ENCODE peak calls at places on chromosomes 2 and 18, in ten cellular contexts. V is cardiac muscle cell; E is effector memory CD4-positive, alpha-beta T cell; J is CD4-positive, CD25-positive, alpha-beta regulatory T cell; U is adrenal gland; H is breast epithelium; O is CD8-positive, alpha-beta T cell; W is Peyer's patch; S is CD8-positive, alpha-beta memory T cell; Q is OCI-LY7. M is an unnamed sample. For H3K9me3 and H3K36me3, the result is how much of the 10 kb centered on the place peaks cover.

GRCh38 chr18:9690418-9691178 is 17.5 kb upstream of the RAB31 start:
- DNase-seq in E (no peak), V (no peak), H (no peak), Q (no peak), J (no peak), S (no peak), U (no peak), O (no peak), W (no peak), M (no peak)

GRCh38 chr18:8107426-8107825 is 501.8 kb upstream of the RAB12 start:
- DNase-seq in O (no peak), U (no peak), S (no peak), W (no peak), E (no peak), V (no peak), Q (no peak), J (no peak), H (no peak), M (no peak)

GRCh38 chr2:240714747-240715725 is 23.4 kb downstream of the AQP12A start:
- DNase-seq in H (no peak), O (no peak), Q (no peak), W (no peak), V (no peak), J (no peak), U (no peak), S (no peak), E (no peak), M (no peak)

GRCh38 chr2:127479866-127480743 is 46.2 kb downstream of the IWS1 start:
- DNase-seq in Q (no peak), O (no peak), V (no peak), E (no peak), U (no peak), H (no peak), S (no peak), W (no peak), J (no peak), M (no peak)

GRCh38 chr2:44902178-44902577 is 39.3 kb upstream of the SIX3 start:
- DNase-seq in E (no peak), J (no peak), H (no peak), U (no peak), V (no peak), Q (no peak), O (no peak), W (no peak), S (no peak), M (no peak)

GRCh38 chr2:73260338-73260984 is 23.8 kb downstream of the FBXO41 start:
- DNase-seq in W (no peak), U (peak), O (no peak), V (peak), H (no peak), E (no peak), S (no peak), Q (peak), J (no peak), M (peak)

GRCh38 chr2:47808614-47809013 is 25.7 kb downstream of the MSH6 start:
- DNase-seq in U (no peak), E (no peak), V (no peak), O (no peak), W (no peak), Q (no peak), H (no peak), S (no peak), J (no peak), M (no peak)

GRCh38 chr2:79909521-79909920 is 395.0 kb downstream of the LRRTM1 start:
- DNase-seq in U (no peak), H (no peak), E (no peak), W (no peak), V (no peak), Q (no peak), O (no peak), S (no peak), J (no peak), M (no peak)

GRCh38 chr2:171858397-171858958 is 35.6 kb downstream of the SLC25A12 start:
- DNase-seq in E (no peak), O (no peak), W (no peak), U (no peak), Q (no peak), V (peak), H (no peak), J (no peak), S (no peak), M (no peak)

GRCh38 chr18:59706499-59706898 is 9.3 kb upstream of the CCBE1 start:
- DNase-seq in Q (no peak), V (no peak), E (no peak), H (no peak), O (no peak), W (no peak), S (no peak), U (no peak), J (no peak), M (no peak)

GRCh38 chr18:75538727-75539126 is 111.2 kb upstream of the SMIM21 start:
- DNase-seq in Q (no peak), J (no peak), H (no peak), V (peak), U (no peak), E (no peak), S (no peak), O (no peak), W (no peak), M (no peak)

GRCh38 chr18:75115514-75115913 is 93.4 kb downstream of the PTGR3 start:
- DNase-seq in O (no peak), H (no peak), E (no peak), Q (no peak), U (no peak), J (no peak), V (no peak), S (no peak), W (peak), M (no peak)

GRCh38 chr18:21632393-21632792 is 20.3 kb downstream of the SNRPD1 start:
- DNase-seq in V (peak), W (no peak), E (no peak), S (no peak), U (no peak), H (no peak), J (no peak), Q (no peak), O (no peak), M (no peak)

GRCh38 chr2:162092656-162093556 is 18.9 kb upstream of the DPP4 start:
- DNase-seq in J (no peak), U (peak), S (no peak), W (peak), V (peak), H (no peak), Q (no peak), E (no peak), O (no peak), M (peak)

GRCh38 chr2:217981084-217981730 is 21.6 kb downstream of the TNS1 start:
- DNase-seq in Q (no peak), U (peak), H (no peak), S (no peak), W (peak), O (no peak), V (no peak), J (no peak), E (no peak), M (no peak)

GRCh38 chr18:24118750-24119577 is 19.9 kb upstream of the CABYR start:
- DNase-seq in S (peak), J (peak), W (peak), V (peak), Q (peak), U (peak), E (peak), O (peak), H (peak), M (peak)

GRCh38 chr2:95032341-95032740 is 6.8 kb downstream of the MAL start:
- DNase-seq in O (no peak), J (no peak), W (no peak), S (no peak), E (no peak), H (no peak), Q (no peak), U (no peak), V (no peak), M (no peak)

GRCh38 chr2:95029898-95030341 is 4.4 kb downstream of the MAL start:
- DNase-seq in U (no peak), E (no peak), W (no peak), S (no peak), H (no peak), Q (no peak), J (no peak), O (no peak), V (no peak), M (no peak)

GRCh38 chr2:95031726-95032116 is 6.2 kb downstream of the MAL start:
- DNase-seq in E (no peak), J (no peak), W (no peak), V (no peak), Q (no peak), H (no peak), O (no peak), S (no peak), U (no peak), M (no peak)

GRCh38 chr2:95030496-95030895 is 5.0 kb downstream of the MAL start:
- DNase-seq in H (no peak), V (no peak), W (no peak), O (no peak), S (no peak), E (no peak), U (no peak), Q (no peak), J (no peak), M (no peak)

GRCh38 chr2:95031076-95031725 is 5.7 kb downstream of the MAL start:
- DNase-seq in E (no peak), J (no peak), S (no peak), H (no peak), O (no peak), Q (no peak), W (no peak), V (no peak), U (no peak), M (no peak)
- H3K9me3 ChIP-seq in E (under half), J (under half), S (under half), H (under half), O (under half), Q (under half), W (under half), V (under half), U (under half), M (under half)

GRCh38 chr2:226031078-226031937 is 631.8 kb downstream of the NYAP2 start:
- DNase-seq in V (peak), W (peak), J (peak), O (no peak), S (no peak), H (peak), E (no peak), Q (no peak), U (peak), M (peak)
- H3K4me3 ChIP-seq in V (peak), W (peak), J (no peak), O (peak), S (no peak), H (peak), E (peak), Q (no peak), U (no peak), M (peak)

GRCh38 chr2:238169708-238170251 is 11.0 kb downstream of the ERFE start:
- DNase-seq in Q (peak), W (no peak), O (no peak), V (peak), J (no peak), S (no peak), U (no peak), E (no peak), H (no peak), M (peak)
- H3K36me3 ChIP-seq in Q (half or more), W (under half), O (under half), V (under half), J (half or more), S (under half), U (half or more), E (under half), H (under half), M (half or more)

GRCh38 chr2:31693882-31694281 is 113.1 kb upstream of the SRD5A2 start:
- DNase-seq in H (no peak), J (peak), Q (peak), V (peak), E (no peak), U (no peak), W (no peak), S (no peak), O (no peak), M (no peak)

GRCh38 chr2:31694444-31694843 is 113.7 kb upstream of the SRD5A2 start:
- DNase-seq in J (no peak), E (no peak), W (no peak), U (no peak), V (peak), H (no peak), S (no peak), Q (peak), O (no peak), M (no peak)

GRCh38 chr2:31696068-31696467 is 115.3 kb upstream of the SRD5A2 start:
- DNase-seq in H (no peak), U (no peak), E (no peak), W (no peak), Q (no peak), S (no peak), V (no peak), O (no peak), J (no peak), M (no peak)
- H3K9me3 ChIP-seq in H (half or more), U (under half), E (under half), W (under half), Q (under half), S (under half), V (under half), O (under half), J (half or more), M (under half)

DNA sequence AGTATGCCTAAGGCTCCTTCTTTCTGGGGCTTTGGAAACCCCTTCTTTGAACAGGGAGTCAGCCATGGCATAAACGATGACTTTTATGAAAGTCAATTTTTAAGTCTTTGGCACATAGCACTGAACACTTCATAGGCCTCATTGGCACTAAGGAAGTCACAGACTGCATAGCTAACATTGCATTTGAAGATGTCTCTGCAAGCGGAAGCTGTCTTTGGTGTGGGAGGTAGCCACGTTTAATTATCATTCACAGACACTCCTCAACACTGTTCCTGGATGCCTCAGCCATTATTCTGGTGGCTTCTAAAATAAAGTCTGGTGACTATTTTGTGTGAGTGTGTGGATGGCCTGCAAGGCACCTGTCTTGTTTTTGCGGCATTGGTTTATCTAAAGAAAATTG is 148.2 kb upstream of the NCK2 start:
- DNase-seq in J (no peak), H (no peak), W (no peak), E (no peak), Q (no peak), O (no peak), S (no peak), V (no peak), U (no peak), M (no peak)
- H3K4me3 ChIP-seq in J (no peak), H (no peak), W (no peak), E (no peak), Q (no peak), O (no peak), S (no peak), V (no peak), U (no peak), M (no peak)

M was measured in MG63.